ENCODE peak calls at places on chromosomes 13 and 19, in six cellular contexts. C, D, V, F, S and R are unnamed samples.

GRCh38 chr13:21231426-21231945 is 55.0 kb downstream of the MRPL57 start:
- DNase-seq in C (no peak), V (no peak), F (peak), D (no peak), S (no peak), R (no peak)

GRCh38 chr19:28351761-28352160 is 861.2 kb downstream of the UQCRFS1 start:
- DNase-seq in D (no peak), S (peak), C (peak), F (no peak), V (no peak), R (no peak)

GRCh38 chr19:36605101-36605838 is at the start of gene ZNF382:
- DNase-seq in D (peak), V (peak), F (peak), S (peak), C (peak), R (peak)

GRCh38 chr19:43616306-43616705 is 3.1 kb downstream of the ZNF428 start:
- DNase-seq in S (no peak), V (no peak), D (no peak), F (no peak), C (no peak), R (no peak)

GRCh38 chr13:104779311-104779710 is 1713.1 kb upstream of the SLC10A2 start:
- DNase-seq in C (peak), S (peak), F (no peak), V (no peak), D (no peak), R (peak)

GRCh38 chr19:8401981-8402411 is 11.1 kb upstream of the MARCHF2 start:
- DNase-seq in D (no peak), S (no peak), C (no peak), V (no peak), F (no peak), R (no peak)

GRCh38 chr19:18173572-18174294 is at the start of gene IFI30:
- DNase-seq in D (no peak), V (peak), S (peak), F (no peak), C (peak), R (peak)

GRCh38 chr19:38388310-38389100 is at the start of gene SPRED3:
- DNase-seq in C (peak), V (peak), D (no peak), S (peak), F (no peak), R (peak)

GRCh38 chr13:30666113-30666512 is 48.4 kb downstream of the USPL1 start:
- DNase-seq in S (no peak), V (no peak), D (no peak), C (no peak), F (no peak), R (no peak)

GRCh38 chr13:55214851-55215345 is 1925.8 kb upstream of the PRR20A start:
- DNase-seq in S (no peak), V (no peak), F (no peak), D (no peak), C (no peak), R (no peak)

GRCh38 chr19:36115453-36116343 is at the start of gene TBCB:
- DNase-seq in F (no peak), D (peak), C (peak), V (no peak), S (peak), R (peak)

GRCh38 chr19:17671906-17672305 is 16.2 kb downstream of the UNC13A start:
- DNase-seq in C (peak), F (no peak), S (peak), D (no peak), V (no peak), R (peak)

GRCh38 chr19:2822846-2823245 is 3.2 kb downstream of the ZNF554 start:
- DNase-seq in C (no peak), D (no peak), S (no peak), F (no peak), V (no peak), R (no peak)

GRCh38 chr13:82636119-82636518 is 1246.2 kb downstream of the SLITRK1 start:
- DNase-seq in S (peak), D (no peak), C (peak), F (no peak), V (no peak), R (no peak)

GRCh38 chr19:48419158-48419920 is 25.9 kb downstream of the GRIN2D start:
- DNase-seq in C (peak), D (no peak), F (no peak), S (peak), V (no peak), R (peak)

GRCh38 chr19:38695832-38696732 is 48.2 kb downstream of the CAPN12 start:
- DNase-seq in V (no peak), C (no peak), D (no peak), S (no peak), F (no peak), R (no peak)

GRCh38 chr13:51315658-51316057 is 23.8 kb upstream of the SERPINE3 start:
- DNase-seq in S (no peak), D (no peak), C (peak), V (no peak), F (no peak), R (no peak)

GRCh38 chr13:110017379-110017778 is 231.0 kb upstream of the IRS2 start:
- DNase-seq in V (no peak), S (peak), C (peak), F (peak), D (no peak), R (peak)

GRCh38 chr19:31135841-31136240 is 213.4 kb downstream of the TSHZ3 start:
- DNase-seq in D (no peak), F (no peak), V (no peak), C (peak), S (peak), R (no peak)

GRCh38 chr13:50079278-50080157 is 64.3 kb downstream of the KCNRG start:
- DNase-seq in C (no peak), F (no peak), S (no peak), V (no peak), D (no peak), R (no peak)

GRCh38 chr19:19338082-19338481 is 17.5 kb downstream of the MAU2 start:
- DNase-seq in S (no peak), F (no peak), C (peak), V (no peak), D (no peak), R (no peak)

GRCh38 chr13:93963266-93964131 is 516.0 kb downstream of the DCT start:
- DNase-seq in C (peak), F (no peak), V (no peak), S (peak), D (no peak), R (no peak)

GRCh38 chr13:27878274-27878673 is 41.5 kb upstream of the PDX1 start:
- DNase-seq in C (no peak), D (no peak), V (no peak), F (no peak), S (no peak), R (no peak)

GRCh38 chr13:36447501-36447900 is 15.2 kb downstream of the CCNA1 start:
- DNase-seq in S (no peak), V (no peak), F (no peak), D (no peak), C (peak), R (no peak)

GRCh38 chr19:34365463-34366401 is 736 bp downstream of the GPI start:
- DNase-seq in C (peak), V (peak), D (no peak), F (peak), S (peak), R (peak)

GRCh38 chr19:9673912-9674668 is 810 bp downstream of the ZNF562 start:
- DNase-seq in F (no peak), D (no peak), C (peak), S (peak), V (no peak), R (no peak)

GRCh38 chr13:80458546-80458945 is 117.6 kb upstream of the SPRY2 start:
- DNase-seq in F (no peak), V (no peak), D (no peak), S (peak), C (no peak), R (no peak)

GRCh38 chr13:79869326-79869725 is 388.4 kb downstream of the NDFIP2 start:
- DNase-seq in S (peak), V (no peak), C (no peak), D (no peak), F (no peak), R (no peak)

GRCh38 chr19:53942001-53942786 is 20.5 kb upstream of the CACNG8 start:
- DNase-seq in S (peak), V (no peak), D (no peak), C (peak), F (no peak), R (peak)

GRCh38 chr13:86085890-86086289 is 286.7 kb upstream of the SLITRK6 start:
- DNase-seq in S (peak), D (no peak), C (peak), F (no peak), V (no peak), R (no peak)

GRCh38 chr13:42490676-42491075 is 83.3 kb upstream of the TNFSF11 start:
- DNase-seq in D (no peak), F (no peak), V (no peak), S (no peak), C (no peak), R (no peak)

GRCh38 chr19:13066231-13066630 is 36.4 kb downstream of the LYL1 start:
- DNase-seq in S (no peak), C (no peak), V (no peak), D (no peak), F (no peak), R (no peak)

GRCh38 chr13:46679369-46680180 is 117.4 kb downstream of the ESD start:
- DNase-seq in S (peak), C (peak), D (no peak), F (no peak), V (no peak), R (no peak)

GRCh38 chr19:48806818-48807589 is 3.8 kb downstream of the BCAT2 start:
- DNase-seq in C (peak), F (no peak), S (no peak), D (no peak), V (no peak), R (peak)

GRCh38 chr19:47065242-47065641 is 16.8 kb upstream of the TMEM160 start:
- DNase-seq in S (no peak), D (no peak), F (no peak), V (no peak), C (no peak), R (no peak)

GRCh38 chr19:42148270-42148669 is 16.0 kb upstream of the POU2F2 start:
- DNase-seq in D (no peak), V (no peak), S (no peak), F (no peak), C (no peak), R (no peak)

GRCh38 chr19:55673889-55674288 is 1.1 kb upstream of the EPN1 start:
- DNase-seq in F (no peak), C (no peak), D (no peak), S (no peak), V (no peak), R (no peak)

GRCh38 chr19:495440-496332 is 600 bp upstream of the MADCAM1 start:
- DNase-seq in C (peak), V (no peak), F (peak), D (no peak), S (peak), R (peak)